ENCODE peak calls at places on chromosome 1, in eight cellular contexts. One of them, this sample, is unnamed.

GRCh38 chr1:112083487-112083886 is 94.0 kb upstream of the KCND3 start:
- DNase-seq in heart right ventricle: no peak
- DNase-seq in substantia nigra: no peak
- DNase-seq in HCT116: no peak
- DNase-seq in endodermal cell: no peak
- DNase-seq in psoas muscle: no peak
- DNase-seq in OCI-LY7: peak; percentile 11
- DNase-seq in left ventricle myocardium inferior: no peak
- DNase-seq in this sample: no peak

GRCh38 chr1:97581614-97582051 is 339.2 kb downstream of the DPYD start:
- DNase-seq in heart right ventricle: no peak
- DNase-seq in substantia nigra: no peak
- DNase-seq in HCT116: no peak
- DNase-seq in endodermal cell: peak; percentile 78
- DNase-seq in psoas muscle: no peak
- DNase-seq in OCI-LY7: no peak
- DNase-seq in left ventricle myocardium inferior: no peak
- DNase-seq in this sample: no peak

GRCh38 chr1:55078470-55078869 is 39.1 kb downstream of the PCSK9 start:
- DNase-seq in heart right ventricle: no peak
- DNase-seq in substantia nigra: no peak
- DNase-seq in HCT116: no peak
- DNase-seq in endodermal cell: no peak
- DNase-seq in psoas muscle: no peak
- DNase-seq in OCI-LY7: no peak
- DNase-seq in left ventricle myocardium inferior: no peak
- DNase-seq in this sample: no peak

GRCh38 chr1:168609133-168609715 is 32.8 kb downstream of the XCL1 start:
- DNase-seq in heart right ventricle: peak; percentile 50
- DNase-seq in substantia nigra: no peak
- DNase-seq in HCT116: no peak
- DNase-seq in endodermal cell: peak; percentile 78
- DNase-seq in psoas muscle: peak; percentile 88
- DNase-seq in OCI-LY7: no peak
- DNase-seq in left ventricle myocardium inferior: peak; percentile 34
- DNase-seq in this sample: no peak

GRCh38 chr1:90045853-90046563 is 51.1 kb downstream of the ZNF326 start:
- DNase-seq in heart right ventricle: no peak
- DNase-seq in substantia nigra: no peak
- DNase-seq in HCT116: peak; percentile 8
- DNase-seq in endodermal cell: peak; percentile 79
- DNase-seq in psoas muscle: no peak
- DNase-seq in OCI-LY7: peak; percentile 29
- DNase-seq in left ventricle myocardium inferior: no peak
- DNase-seq in this sample: no peak

GRCh38 chr1:237553078-237553477 is 337.6 kb downstream of the ZP4 start:
- DNase-seq in heart right ventricle: no peak
- DNase-seq in substantia nigra: no peak
- DNase-seq in HCT116: no peak
- DNase-seq in endodermal cell: no peak
- DNase-seq in psoas muscle: no peak
- DNase-seq in OCI-LY7: no peak
- DNase-seq in left ventricle myocardium inferior: no peak
- DNase-seq in this sample: no peak

GRCh38 chr1:63784489-63785390 is 10.9 kb downstream of the ROR1 start:
- DNase-seq in heart right ventricle: peak; percentile 24
- DNase-seq in substantia nigra: no peak
- DNase-seq in HCT116: no peak
- DNase-seq in endodermal cell: peak; percentile 3
- DNase-seq in psoas muscle: no peak
- DNase-seq in OCI-LY7: no peak
- DNase-seq in left ventricle myocardium inferior: no peak
- DNase-seq in this sample: no peak

GRCh38 chr1:41537257-41537656 is 52.8 kb upstream of the EDN2 start:
- DNase-seq in heart right ventricle: no peak
- DNase-seq in substantia nigra: no peak
- DNase-seq in HCT116: no peak
- DNase-seq in endodermal cell: no peak
- DNase-seq in psoas muscle: no peak
- DNase-seq in OCI-LY7: peak; percentile 21
- DNase-seq in left ventricle myocardium inferior: no peak
- DNase-seq in this sample: peak; percentile 24

DNA sequence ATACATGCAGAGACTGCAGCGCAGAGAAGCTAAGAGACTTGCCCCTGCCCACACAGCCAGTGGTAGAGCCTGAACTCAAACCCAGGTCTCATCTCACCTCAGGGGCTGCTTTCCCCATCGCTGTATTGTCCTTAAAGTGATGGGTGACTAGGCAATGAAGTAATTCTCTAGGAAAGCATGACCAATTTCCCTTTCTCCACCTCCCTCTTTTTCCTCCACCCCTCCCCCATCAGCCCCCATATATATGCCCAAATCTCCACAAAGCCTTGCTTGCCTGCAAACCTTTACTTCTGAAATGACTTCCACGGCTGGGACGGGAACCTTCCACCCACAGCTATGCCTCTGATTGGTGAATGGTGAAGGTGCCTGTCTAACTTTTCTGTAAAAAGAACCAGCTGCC is at the start of gene IL24:
- DNase-seq in heart right ventricle: no peak
- DNase-seq in substantia nigra: no peak
- DNase-seq in HCT116: no peak
- DNase-seq in endodermal cell: no peak
- DNase-seq in psoas muscle: no peak
- DNase-seq in OCI-LY7: no peak
- DNase-seq in left ventricle myocardium inferior: no peak
- DNase-seq in this sample: no peak
- H3K27ac ChIP-seq in heart right ventricle: no peak within 1 kb of the TSS
- H3K27ac ChIP-seq in substantia nigra: no peak within 1 kb of the TSS
- H3K27ac ChIP-seq in HCT116: no peak within 1 kb of the TSS
- H3K27ac ChIP-seq in endodermal cell: no peak within 1 kb of the TSS
- H3K27ac ChIP-seq in psoas muscle: no peak within 1 kb of the TSS
- H3K27ac ChIP-seq in OCI-LY7: no peak within 1 kb of the TSS
- H3K27ac ChIP-seq in left ventricle myocardium inferior: no peak within 1 kb of the TSS
- H3K27ac ChIP-seq in this sample: no peak within 1 kb of the TSS

GRCh38 chr1:246617156-246617555 is 50.9 kb downstream of the CNST start:
- DNase-seq in heart right ventricle: no peak
- DNase-seq in substantia nigra: no peak
- DNase-seq in HCT116: no peak
- DNase-seq in endodermal cell: no peak
- DNase-seq in psoas muscle: no peak
- DNase-seq in OCI-LY7: no peak
- DNase-seq in left ventricle myocardium inferior: no peak
- DNase-seq in this sample: no peak

GRCh38 chr1:246613131-246613758 is 47.0 kb downstream of the CNST start:
- DNase-seq in heart right ventricle: no peak
- DNase-seq in substantia nigra: no peak
- DNase-seq in HCT116: no peak
- DNase-seq in endodermal cell: no peak
- DNase-seq in psoas muscle: no peak
- DNase-seq in OCI-LY7: no peak
- DNase-seq in left ventricle myocardium inferior: no peak
- DNase-seq in this sample: no peak

GRCh38 chr1:246617768-246618167 is 51.5 kb downstream of the CNST start:
- DNase-seq in heart right ventricle: no peak
- DNase-seq in substantia nigra: no peak
- DNase-seq in HCT116: no peak
- DNase-seq in endodermal cell: no peak
- DNase-seq in psoas muscle: no peak
- DNase-seq in OCI-LY7: no peak
- DNase-seq in left ventricle myocardium inferior: no peak
- DNase-seq in this sample: no peak

GRCh38 chr1:246622035-246622652 is 55.9 kb downstream of the CNST start:
- DNase-seq in heart right ventricle: no peak
- DNase-seq in substantia nigra: no peak
- DNase-seq in HCT116: no peak
- DNase-seq in endodermal cell: no peak
- DNase-seq in psoas muscle: no peak
- DNase-seq in OCI-LY7: no peak
- DNase-seq in left ventricle myocardium inferior: no peak
- DNase-seq in this sample: no peak

GRCh38 chr1:246618240-246618639 is 52.0 kb downstream of the CNST start:
- DNase-seq in heart right ventricle: no peak
- DNase-seq in substantia nigra: no peak
- DNase-seq in HCT116: no peak
- DNase-seq in endodermal cell: no peak
- DNase-seq in psoas muscle: no peak
- DNase-seq in OCI-LY7: no peak
- DNase-seq in left ventricle myocardium inferior: no peak
- DNase-seq in this sample: no peak
- H3K27ac ChIP-seq in heart right ventricle: no peak overlapping the region
- H3K27ac ChIP-seq in substantia nigra: no peak overlapping the region
- H3K27ac ChIP-seq in HCT116: no peak overlapping the region
- H3K27ac ChIP-seq in endodermal cell: no peak overlapping the region
- H3K27ac ChIP-seq in psoas muscle: peak overlapping the region; percentile 70
- H3K27ac ChIP-seq in OCI-LY7: no peak overlapping the region
- H3K27ac ChIP-seq in left ventricle myocardium inferior: peak overlapping the region; percentile 82
- H3K27ac ChIP-seq in this sample: no peak overlapping the region

GRCh38 chr1:239539856-239540255 is 153.5 kb downstream of the CHRM3 start:
- DNase-seq in heart right ventricle: no peak
- DNase-seq in substantia nigra: no peak
- DNase-seq in HCT116: no peak
- DNase-seq in endodermal cell: no peak
- DNase-seq in psoas muscle: no peak
- DNase-seq in OCI-LY7: no peak
- DNase-seq in left ventricle myocardium inferior: no peak
- DNase-seq in this sample: no peak
- H3K27ac ChIP-seq in heart right ventricle: no peak overlapping the region
- H3K27ac ChIP-seq in substantia nigra: no peak overlapping the region
- H3K27ac ChIP-seq in HCT116: no peak overlapping the region
- H3K27ac ChIP-seq in endodermal cell: no peak overlapping the region
- H3K27ac ChIP-seq in psoas muscle: no peak overlapping the region
- H3K27ac ChIP-seq in OCI-LY7: no peak overlapping the region
- H3K27ac ChIP-seq in left ventricle myocardium inferior: no peak overlapping the region
- H3K27ac ChIP-seq in this sample: no peak overlapping the region

GRCh38 chr1:204685236-204686006 is at the start of gene LRRN2:
- DNase-seq in heart right ventricle: no peak
- DNase-seq in substantia nigra: peak; percentile 44
- DNase-seq in HCT116: no peak
- DNase-seq in endodermal cell: peak; percentile 79
- DNase-seq in psoas muscle: no peak
- DNase-seq in OCI-LY7: no peak
- DNase-seq in left ventricle myocardium inferior: peak; percentile 19
- DNase-seq in this sample: no peak

GRCh38 chr1:204684206-204684536 is 1.4 kb downstream of the LRRN2 start:
- DNase-seq in heart right ventricle: no peak
- DNase-seq in substantia nigra: no peak
- DNase-seq in HCT116: no peak
- DNase-seq in endodermal cell: peak; percentile 62
- DNase-seq in psoas muscle: no peak
- DNase-seq in OCI-LY7: no peak
- DNase-seq in left ventricle myocardium inferior: no peak
- DNase-seq in this sample: no peak

GRCh38 chr1:204688007-204688406 is 2.5 kb upstream of the LRRN2 start:
- DNase-seq in heart right ventricle: no peak
- DNase-seq in substantia nigra: no peak
- DNase-seq in HCT116: no peak
- DNase-seq in endodermal cell: no peak
- DNase-seq in psoas muscle: no peak
- DNase-seq in OCI-LY7: no peak
- DNase-seq in left ventricle myocardium inferior: no peak
- DNase-seq in this sample: no peak

GRCh38 chr1:204683284-204684205 is 2.0 kb downstream of the LRRN2 start:
- DNase-seq in heart right ventricle: no peak
- DNase-seq in substantia nigra: no peak
- DNase-seq in HCT116: no peak
- DNase-seq in endodermal cell: no peak
- DNase-seq in psoas muscle: no peak
- DNase-seq in OCI-LY7: no peak
- DNase-seq in left ventricle myocardium inferior: no peak
- DNase-seq in this sample: no peak

DNA sequence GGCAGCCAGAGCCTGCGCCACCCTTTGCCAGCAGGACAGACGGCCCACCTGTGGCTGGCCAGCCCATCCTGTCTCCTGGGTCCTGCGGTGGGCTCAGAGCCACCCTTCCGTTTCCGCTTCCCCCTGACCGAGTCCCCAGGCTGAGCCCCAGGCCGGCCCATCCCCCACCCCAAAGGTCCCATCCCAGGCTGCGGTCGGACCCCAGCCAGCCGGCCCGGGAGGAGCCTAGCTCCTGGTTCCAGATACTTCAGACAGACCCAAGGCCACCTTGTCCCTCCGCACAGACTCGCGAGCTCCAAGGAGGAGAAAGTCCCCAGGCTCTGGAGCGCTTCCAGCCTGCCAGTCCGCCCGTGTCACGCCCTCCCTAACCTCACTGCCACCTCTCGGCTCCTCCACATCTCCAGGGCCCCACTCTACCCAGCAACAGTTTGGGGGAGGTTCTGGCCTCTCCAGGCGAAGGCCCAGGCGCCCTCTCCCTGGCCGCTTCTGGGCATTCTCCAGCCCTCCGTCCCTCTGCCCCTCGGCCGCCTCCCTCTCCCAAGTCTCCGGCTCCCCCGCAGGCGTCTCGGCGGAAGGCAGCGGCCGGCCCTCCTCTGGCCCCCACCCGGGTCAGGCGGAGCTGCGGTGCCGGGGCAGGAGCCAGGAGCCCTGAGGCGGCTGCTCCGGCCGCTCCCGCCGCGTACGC is 845 bp downstream of the LRRN2 start:
- DNase-seq in heart right ventricle: peak; percentile 12
- DNase-seq in substantia nigra: peak; percentile 38
- DNase-seq in HCT116: no peak
- DNase-seq in endodermal cell: peak; percentile 83
- DNase-seq in psoas muscle: no peak
- DNase-seq in OCI-LY7: no peak
- DNase-seq in left ventricle myocardium inferior: peak; percentile 19
- DNase-seq in this sample: no peak
- H3K27ac ChIP-seq in heart right ventricle: peak overlapping the region; percentile 46
- H3K27ac ChIP-seq in substantia nigra: peak overlapping the region; percentile 5
- H3K27ac ChIP-seq in HCT116: peak overlapping the region; percentile 57
- H3K27ac ChIP-seq in endodermal cell: no peak overlapping the region
- H3K27ac ChIP-seq in psoas muscle: no peak overlapping the region
- H3K27ac ChIP-seq in OCI-LY7: no peak overlapping the region
- H3K27ac ChIP-seq in left ventricle myocardium inferior: peak overlapping the region; percentile 69
- H3K27ac ChIP-seq in this sample: no peak overlapping the region